ENCODE peak calls at places on chromosomes 6 and 20, in eight cellular contexts. Z is uterus; E is activated naive CD8-positive, alpha-beta T cell treated with anti-CD3 and anti-CD28 coated beads, Interleukin-2, amount 50 U/mL, for 24 hours; T is AG10803; D is WTC11; N is HL-60; M is CD4-positive, alpha-beta T cell; K is iPS-NIHi11. Q is an unnamed sample.

GRCh38 chr6:154440022-154440421 is 70.5 kb downstream of the CNKSR3 start:
- DNase-seq in Z (no peak), E (no peak), T (no peak), D (no peak), N (no peak), M (no peak), K (no peak), Q (no peak)

GRCh38 chr20:48941467-48941866 is 20.0 kb downstream of the ARFGEF2 start:
- DNase-seq in Z (no peak), E (no peak), T (no peak), D (no peak), N (no peak), M (no peak), K (no peak), Q (no peak)

GRCh38 chr6:109454483-109455160 is 950 bp downstream of the MICAL1 start:
- DNase-seq in Z (no peak), E (peak; percentile 73), T (no peak), D (no peak), N (peak; percentile 82), M (peak; percentile 70), K (no peak), Q (peak; percentile 75)

GRCh38 chr6:42075159-42075838 is 25.0 kb downstream of the TAF8 start:
- DNase-seq in Z (peak; percentile 75), E (peak; percentile 67), T (peak; percentile 72), D (peak; percentile 87), N (peak; percentile 75), M (peak; percentile 22), K (peak; percentile 89), Q (peak; percentile 86)

GRCh38 chr20:57425150-57426013 is 34.2 kb downstream of the RBM38 start:
- DNase-seq in Z (no peak), E (no peak), T (no peak), D (no peak), N (peak; percentile 92), M (no peak), K (peak; percentile 70), Q (peak; percentile 87)

GRCh38 chr6:53673138-53673801 is 7.7 kb upstream of the KLHL31 start:
- DNase-seq in Z (no peak), E (no peak), T (peak; percentile 46), D (no peak), N (no peak), M (no peak), K (no peak), Q (no peak)

GRCh38 chr6:110625883-110626282 is 149.5 kb upstream of the SLC22A16 start:
- DNase-seq in Z (no peak), E (no peak), T (peak; percentile 8), D (no peak), N (no peak), M (no peak), K (no peak), Q (no peak)

GRCh38 chr6:14200047-14200446 is 82.5 kb downstream of the CD83 start:
- DNase-seq in Z (no peak), E (no peak), T (peak; percentile 25), D (no peak), N (no peak), M (no peak), K (no peak), Q (no peak)

GRCh38 chr6:152124432-152125074 is 317.1 kb downstream of the ESR1 start:
- DNase-seq in Z (no peak), E (no peak), T (peak; percentile 74), D (no peak), N (no peak), M (no peak), K (peak; percentile 54), Q (peak; percentile 55)

GRCh38 chr20:3716195-3716834 is 3.9 kb upstream of the SIGLEC1 start:
- DNase-seq in Z (peak; percentile 44), E (peak; percentile 30), T (peak; percentile 41), D (peak; percentile 70), N (peak; percentile 41), M (no peak), K (peak; percentile 77), Q (peak; percentile 89)

GRCh38 chr6:137417411-137417810 is 76.8 kb downstream of the OLIG3 start:
- DNase-seq in Z (no peak), E (no peak), T (peak; percentile 0), D (no peak), N (no peak), M (no peak), K (no peak), Q (no peak)

GRCh38 chr20:44324343-44324742 is 12.5 kb upstream of the R3HDML start:
- DNase-seq in Z (no peak), E (no peak), T (no peak), D (no peak), N (no peak), M (no peak), K (peak; percentile 60), Q (peak; percentile 49)

GRCh38 chr6:26064619-26065257 is 22.5 kb upstream of the HFE start:
- DNase-seq in Z (no peak), E (peak; percentile 32), T (peak; percentile 59), D (peak; percentile 26), N (peak; percentile 42), M (peak; percentile 14), K (peak; percentile 44), Q (peak; percentile 54)

GRCh38 chr20:7908905-7909304 is 31.4 kb downstream of the HAO1 start:
- DNase-seq in Z (no peak), E (no peak), T (no peak), D (no peak), N (no peak), M (no peak), K (no peak), Q (no peak)

GRCh38 chr20:47330071-47330470 is 26.4 kb downstream of the ZMYND8 start:
- DNase-seq in Z (no peak), E (no peak), T (no peak), D (no peak), N (no peak), M (no peak), K (no peak), Q (no peak)

GRCh38 chr6:5398530-5398929 is 137.2 kb downstream of the FARS2 start:
- DNase-seq in Z (no peak), E (no peak), T (peak; percentile 61), D (no peak), N (peak; percentile 28), M (no peak), K (no peak), Q (no peak)

GRCh38 chr20:50680106-50680960 is 11.0 kb downstream of the RIPOR3 start:
- DNase-seq in Z (peak; percentile 78), E (no peak), T (peak; percentile 24), D (no peak), N (no peak), M (no peak), K (no peak), Q (no peak)

GRCh38 chr20:45300961-45301360 is 5.7 kb upstream of the RBPJL start:
- DNase-seq in Z (no peak), E (peak; percentile 63), T (no peak), D (peak; percentile 82), N (peak; percentile 44), M (no peak), K (peak; percentile 77), Q (peak; percentile 86)

GRCh38 chr6:137864812-137865508 is 2.1 kb upstream of the TNFAIP3 start:
- DNase-seq in Z (no peak), E (no peak), T (no peak), D (no peak), N (no peak), M (no peak), K (no peak), Q (peak; percentile 40)

GRCh38 chr6:87623248-87623647 is 33.3 kb downstream of the ORC3 start:
- DNase-seq in Z (no peak), E (no peak), T (peak; percentile 22), D (no peak), N (no peak), M (no peak), K (no peak), Q (no peak)

GRCh38 chr20:745683-746301 is 22.5 kb downstream of the SLC52A3 start:
- DNase-seq in Z (no peak), E (no peak), T (no peak), D (no peak), N (no peak), M (no peak), K (no peak), Q (no peak)